ENCODE peak calls at places on chromosome 7, in four cellular contexts. N is GM12878, C is K562, D is HepG2. V is an unnamed sample.

GRCh38 chr7:90626011-90626410 is 29.9 kb downstream of the CDK14 start:
- DNase-seq in N (no peak), C (no peak), D (no peak), V (no peak)

GRCh38 chr7:35731349-35731748 is 36.4 kb upstream of the HERPUD2 start:
- DNase-seq in N (no peak), C (no peak), D (peak; percentile 24), V (no peak)

GRCh38 chr7:17298102-17298839 is at the start of gene AHR:
- DNase-seq in N (peak; percentile 62), C (no peak), D (peak; percentile 86), V (peak; percentile 59)

GRCh38 chr7:31192996-31193395 is 140.9 kb downstream of the ADCYAP1R1 start:
- DNase-seq in N (no peak), C (peak; percentile 63), D (peak; percentile 35), V (peak; percentile 66)

GRCh38 chr7:17599733-17600685 is 301.6 kb downstream of the AHR start:
- DNase-seq in N (no peak), C (no peak), D (peak; percentile 45), V (peak; percentile 49)

GRCh38 chr7:158743219-158743618 is 38.6 kb upstream of the NCAPG2 start:
- DNase-seq in N (no peak), C (no peak), D (no peak), V (no peak)

GRCh38 chr7:155974186-155974897 is 162.1 kb upstream of the SHH start:
- DNase-seq in N (no peak), C (no peak), D (no peak), V (no peak)

GRCh38 chr7:36207451-36208291 is 54.6 kb downstream of the EEPD1 start:
- DNase-seq in N (no peak), C (no peak), D (peak; percentile 39), V (peak; percentile 90)

GRCh38 chr7:111392976-111393762 is 169.1 kb downstream of the IMMP2L start:
- DNase-seq in N (no peak), C (no peak), D (no peak), V (no peak)

GRCh38 chr7:101153969-101154692 is at the start of gene AP1S1:
- DNase-seq in N (peak; percentile 76), C (peak; percentile 99), D (peak; percentile 96), V (peak; percentile 97)

GRCh38 chr7:16078076-16078952 is 343.0 kb downstream of the CRPPA start:
- DNase-seq in N (no peak), C (peak; percentile 83), D (peak; percentile 65), V (peak; percentile 71)

GRCh38 chr7:110317699-110318265 is 773.1 kb upstream of the LRRN3 start:
- DNase-seq in N (no peak), C (no peak), D (peak; percentile 14), V (peak; percentile 59)
- TF ChIP-seq EP300 in N (no peak), C (no peak), D (no peak), V (no peak)

GRCh38 chr7:129571201-129571600 is 40.3 kb upstream of the NRF1 start:
- DNase-seq in N (no peak), C (no peak), D (no peak), V (no peak)

GRCh38 chr7:129569326-129569725 is 42.2 kb upstream of the NRF1 start:
- DNase-seq in N (no peak), C (no peak), D (no peak), V (peak; percentile 28)

GRCh38 chr7:129568240-129568639 is 43.3 kb upstream of the NRF1 start:
- DNase-seq in N (no peak), C (no peak), D (no peak), V (no peak)

GRCh38 chr7:129572205-129572604 is 39.3 kb upstream of the NRF1 start:
- DNase-seq in N (no peak), C (no peak), D (no peak), V (no peak)

GRCh38 chr7:129569811-129570215 is 41.7 kb upstream of the NRF1 start:
- DNase-seq in N (no peak), C (no peak), D (peak; percentile 89), V (peak; percentile 87)
- TF ChIP-seq POLR2AphosphoS2 in N (no peak), C (no peak), D (no peak), V (no peak)

DNA sequence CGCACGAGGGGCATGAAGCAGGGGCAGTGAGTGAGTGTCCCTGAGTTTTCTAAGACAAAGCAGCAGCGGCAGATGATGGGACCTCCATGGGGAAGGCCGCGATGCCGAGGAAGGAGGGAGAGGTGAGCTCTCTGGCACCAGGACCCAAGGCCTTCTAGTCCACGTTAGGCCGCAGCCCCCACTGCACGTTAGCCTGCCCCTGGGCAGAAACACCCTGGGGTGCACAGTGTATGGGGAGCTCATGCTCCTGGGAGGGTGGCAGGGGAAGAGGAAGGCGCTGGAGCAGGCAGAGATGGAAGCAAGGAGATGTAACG is 97.3 kb upstream of the IKZF1 start:
- DNase-seq in N (no peak), C (no peak), D (no peak), V (no peak)
- TF ChIP-seq EP300 in N (no peak), C (no peak), D (no peak), V (no peak)

DNA sequence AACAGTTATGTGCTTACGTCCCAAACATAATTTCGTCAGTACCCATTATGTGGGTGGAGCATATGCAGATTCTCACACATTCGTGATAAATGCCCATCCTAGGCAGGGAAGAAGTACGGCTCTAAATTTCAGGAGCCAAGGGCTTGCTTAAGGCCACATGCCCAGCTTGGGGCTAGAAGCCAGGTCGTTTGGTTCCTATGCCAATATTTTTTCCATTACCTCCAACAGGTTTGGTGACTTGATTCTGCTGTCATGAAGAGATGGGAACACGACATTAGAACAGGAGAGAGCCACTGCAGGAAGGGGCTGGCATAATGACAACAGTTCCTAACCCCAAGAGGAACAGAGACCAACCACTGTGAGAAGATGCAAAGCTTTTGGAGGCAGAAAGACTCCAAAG is 85.1 kb downstream of the HIPK2 start:
- DNase-seq in N (no peak), C (no peak), D (no peak), V (no peak)
- TF ChIP-seq POLR2AphosphoS2 in N (no peak), C (no peak), D (no peak), V (no peak)

V was measured in A549.